ENCODE peak calls at places on chromosome 4, in four cellular contexts. B is WTC11, C is GM12878, L is HepG2. N is an unnamed sample.

GRCh38 chr4:8869879-8870646 is 1.6 kb downstream of the HMX1 start:
- DNase-seq in C (no peak), B (no peak), L (no peak), N (no peak)

GRCh38 chr4:183996868-183997267 is 91.8 kb downstream of the STOX2 start:
- DNase-seq in C (no peak), B (no peak), L (no peak), N (no peak)

GRCh38 chr4:92189146-92189545 is 114.6 kb upstream of the GRID2 start:
- DNase-seq in B (no peak), C (no peak), L (no peak), N (no peak)

GRCh38 chr4:43224591-43224990 is 332.1 kb downstream of the GRXCR1 start:
- DNase-seq in L (no peak), C (no peak), B (no peak), N (no peak)

GRCh38 chr4:121784975-121785374 is 16.1 kb upstream of the EXOSC9 start:
- DNase-seq in L (no peak), C (no peak), B (no peak), N (no peak)

GRCh38 chr4:102321260-102321991 is 23.9 kb downstream of the SLC39A8 start:
- DNase-seq in C (peak), L (no peak), B (no peak), N (no peak)

GRCh38 chr4:150974251-150974640 is 40.8 kb downstream of the LRBA start:
- DNase-seq in C (no peak), B (no peak), L (no peak), N (no peak)

GRCh38 chr4:68953056-68953455 is 1.5 kb upstream of the UGT2A3 start:
- DNase-seq in B (no peak), L (no peak), C (no peak), N (no peak)

GRCh38 chr4:128810331-128810870 is 901 bp downstream of the JADE1 start:
- DNase-seq in C (no peak), B (no peak), L (peak), N (peak)

GRCh38 chr4:125013891-125014290 is 300.9 kb upstream of the FAT4 start:
- DNase-seq in B (no peak), C (no peak), L (no peak), N (no peak)

GRCh38 chr4:68591204-68591603 is 15.1 kb upstream of the UGT2B17 start:
- DNase-seq in C (no peak), B (no peak), L (no peak), N (no peak)

GRCh38 chr4:89447543-89447942 is 139.9 kb upstream of the GPRIN3 start:
- DNase-seq in C (no peak), B (no peak), L (no peak), N (no peak)

GRCh38 chr4:71907782-71908181 is 123.9 kb upstream of the GC start:
- DNase-seq in L (no peak), C (no peak), B (no peak), N (no peak)

GRCh38 chr4:137819964-137820383 is 287.7 kb upstream of the PCDH18 start:
- DNase-seq in B (peak), L (peak), C (peak), N (peak)

GRCh38 chr4:78527555-78527954 is 24.0 kb upstream of the ANXA3 start:
- DNase-seq in B (no peak), C (no peak), L (no peak), N (no peak)

GRCh38 chr4:78532046-78532445 is 19.5 kb upstream of the ANXA3 start:
- DNase-seq in B (no peak), L (no peak), C (no peak), N (no peak)

GRCh38 chr4:78528327-78528726 is 23.2 kb upstream of the ANXA3 start:
- DNase-seq in B (no peak), C (no peak), L (no peak), N (no peak)

GRCh38 chr4:78527103-78527502 is 24.5 kb upstream of the ANXA3 start:
- DNase-seq in B (no peak), L (no peak), C (no peak), N (no peak)

DNA sequence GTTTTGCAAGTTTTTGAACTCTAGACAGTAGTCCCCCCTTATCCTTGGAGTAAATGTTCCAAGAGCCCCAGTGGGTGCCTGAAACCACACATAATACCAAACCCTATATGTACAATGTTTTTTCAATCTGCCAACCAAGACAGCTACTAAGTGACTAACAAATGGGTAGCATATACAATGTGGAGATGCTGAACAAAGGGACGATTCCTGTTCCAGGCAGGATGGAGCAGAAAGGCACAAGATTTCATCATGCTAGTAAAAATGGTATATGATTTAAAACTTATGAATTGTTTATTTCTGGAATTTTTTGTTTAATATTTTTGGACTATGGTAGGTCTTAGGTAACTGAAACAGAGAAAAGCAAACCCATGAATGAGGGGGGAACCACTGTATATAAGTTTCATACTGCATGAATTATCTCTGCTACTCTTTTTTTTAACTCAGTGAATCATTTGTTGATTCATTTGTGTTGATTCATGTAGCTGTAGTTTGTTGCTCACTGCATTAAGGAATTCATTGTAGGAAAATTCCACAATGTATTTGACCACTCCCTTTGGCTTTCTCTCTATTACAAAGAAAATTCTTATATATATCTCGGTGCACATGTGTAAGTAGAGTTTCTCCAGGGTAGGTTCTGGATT is 21.9 kb upstream of the ANXA3 start:
- DNase-seq in L (no peak), B (no peak), C (no peak), N (no peak)
- TF ChIP-seq TCF7 in L (no peak), B (no peak), C (no peak), N (no peak)

GRCh38 chr4:93827272-93827947 is 1.1 kb upstream of the ATOH1 start:
- DNase-seq in C (no peak), L (no peak), B (peak), N (no peak)
- TF ChIP-seq TCF7 in C (no peak), L (no peak), B (no peak), N (no peak)

GRCh38 chr4:22668301-22668700 is 24.4 kb upstream of the GBA3 start:
- DNase-seq in L (no peak), C (no peak), B (no peak), N (no peak)
- TF ChIP-seq TCF7 in L (no peak), C (no peak), B (no peak), N (no peak)

GRCh38 chr4:149552601-149553000 is 263.0 kb downstream of the IQCM start:
- DNase-seq in B (no peak), L (no peak), C (no peak), N (no peak)

GRCh38 chr4:149553959-149554520 is 261.6 kb downstream of the IQCM start:
- DNase-seq in C (no peak), B (no peak), L (no peak), N (no peak)

GRCh38 chr4:149555146-149555545 is 260.5 kb downstream of the IQCM start:
- DNase-seq in B (no peak), C (no peak), L (no peak), N (no peak)

GRCh38 chr4:149549911-149550310 is 265.7 kb downstream of the IQCM start:
- DNase-seq in L (no peak), B (peak), C (no peak), N (no peak)
- TF ChIP-seq TCF7 in L (no peak), B (no peak), C (no peak), N (no peak)

GRCh38 chr4:108783666-108784463 is 21.0 kb upstream of the ETNPPL start:
- DNase-seq in C (no peak), B (no peak), L (peak), N (no peak)
- TF ChIP-seq TCF7 in C (no peak), B (no peak), L (no peak), N (no peak)

DNA sequence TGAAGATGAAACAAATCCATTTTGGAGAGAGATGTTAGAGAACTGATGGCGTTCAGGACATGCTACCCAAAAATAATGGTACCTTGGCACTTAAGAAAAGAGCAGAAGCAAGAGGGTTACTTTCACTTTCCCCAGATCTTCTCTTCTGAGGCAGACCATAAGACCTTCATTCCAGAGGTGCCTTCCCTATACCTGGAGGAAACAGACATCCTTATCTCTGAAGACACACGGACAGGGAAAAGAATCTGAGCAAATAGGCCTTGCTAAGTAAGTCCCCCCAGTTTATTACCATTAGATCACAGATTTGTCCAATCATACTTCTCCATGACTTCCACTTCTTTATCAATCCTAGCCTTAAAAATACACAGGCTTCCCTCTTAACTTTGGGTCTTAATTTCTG is 2.0 kb upstream of the FGF2 start:
- DNase-seq in B (no peak), L (no peak), C (no peak), N (peak)
- TF ChIP-seq TCF7 in B (no peak), L (no peak), C (no peak), N (no peak)